ENCODE peak calls at places on chromosomes 1 and 21, in six cellular contexts. C, Q, B, M, K and A are unnamed samples.

GRCh38 chr1:28510350-28511223 is 4.7 kb downstream of the RCC1 start:
- DNase-seq in Q (no peak), B (no peak), M (no peak), K (no peak), C (no peak), A (no peak)

GRCh38 chr1:88998716-88999115 is 6.3 kb upstream of the KYAT3 start:
- DNase-seq in C (peak), M (no peak), K (no peak), B (no peak), Q (peak), A (no peak)

GRCh38 chr21:44347911-44348451 is 5.4 kb upstream of the TRPM2 start:
- DNase-seq in K (no peak), M (no peak), B (no peak), Q (no peak), C (no peak), A (no peak)

GRCh38 chr1:183506561-183506960 is 34.3 kb downstream of the SMG7 start:
- DNase-seq in M (no peak), B (no peak), C (no peak), K (no peak), Q (no peak), A (no peak)

GRCh38 chr1:176174108-176174507 is 33.0 kb downstream of the COP1 start:
- DNase-seq in K (no peak), B (no peak), C (no peak), Q (no peak), M (no peak), A (no peak)

GRCh38 chr21:45309069-45309521 is 21.4 kb upstream of the POFUT2 start:
- DNase-seq in M (no peak), B (no peak), C (peak), Q (peak), K (peak), A (peak)

GRCh38 chr1:205973377-205974232 is 29.6 kb downstream of the RAB7B start:
- DNase-seq in M (no peak), C (no peak), B (no peak), K (peak), Q (no peak), A (no peak)

GRCh38 chr1:226664413-226665101 is 74.5 kb downstream of the ITPKB start:
- DNase-seq in B (no peak), M (peak), C (no peak), Q (no peak), K (peak), A (no peak)

GRCh38 chr1:177979272-177979671 is 9.4 kb upstream of the SEC16B start:
- DNase-seq in C (no peak), B (no peak), Q (no peak), M (no peak), K (no peak), A (no peak)

GRCh38 chr1:228471154-228471761 is 15.9 kb upstream of the RNF187 start:
- DNase-seq in C (no peak), M (no peak), K (no peak), B (no peak), Q (no peak), A (no peak)

GRCh38 chr1:98253145-98253544 is 332.3 kb upstream of the DPYD start:
- DNase-seq in K (no peak), Q (no peak), M (no peak), C (no peak), B (no peak), A (no peak)

GRCh38 chr1:160214481-160215140 is 9.4 kb downstream of the PEA15 start:
- DNase-seq in B (no peak), Q (no peak), M (no peak), K (no peak), C (no peak), A (no peak)

GRCh38 chr1:11391891-11392290 is 87.1 kb upstream of the DISP3 start:
- DNase-seq in K (no peak), M (no peak), Q (no peak), B (no peak), C (no peak), A (no peak)

GRCh38 chr21:28445081-28445830 is 547.4 kb downstream of the LTN1 start:
- DNase-seq in M (no peak), Q (no peak), B (no peak), C (no peak), K (no peak), A (no peak)

GRCh38 chr1:21901473-21901847 is 35.6 kb downstream of the HSPG2 start:
- DNase-seq in C (no peak), Q (no peak), B (no peak), M (no peak), K (no peak), A (no peak)

GRCh38 chr1:21899267-21899810 is 37.8 kb downstream of the HSPG2 start:
- DNase-seq in Q (no peak), M (no peak), K (no peak), C (no peak), B (no peak), A (no peak)

GRCh38 chr1:21900766-21901472 is 36.2 kb downstream of the HSPG2 start:
- DNase-seq in K (no peak), C (no peak), B (no peak), Q (no peak), M (no peak), A (no peak)

GRCh38 chr1:21898326-21899155 is 38.6 kb downstream of the HSPG2 start:
- DNase-seq in C (no peak), M (no peak), Q (no peak), B (no peak), K (no peak), A (no peak)

GRCh38 chr1:21899972-21900371 is 37.1 kb downstream of the HSPG2 start:
- DNase-seq in B (no peak), K (no peak), C (no peak), Q (no peak), M (no peak), A (no peak)
- H3K27ac ChIP-seq in B (no peak), K (peak), C (peak), Q (no peak), M (peak), A (no peak)

DNA sequence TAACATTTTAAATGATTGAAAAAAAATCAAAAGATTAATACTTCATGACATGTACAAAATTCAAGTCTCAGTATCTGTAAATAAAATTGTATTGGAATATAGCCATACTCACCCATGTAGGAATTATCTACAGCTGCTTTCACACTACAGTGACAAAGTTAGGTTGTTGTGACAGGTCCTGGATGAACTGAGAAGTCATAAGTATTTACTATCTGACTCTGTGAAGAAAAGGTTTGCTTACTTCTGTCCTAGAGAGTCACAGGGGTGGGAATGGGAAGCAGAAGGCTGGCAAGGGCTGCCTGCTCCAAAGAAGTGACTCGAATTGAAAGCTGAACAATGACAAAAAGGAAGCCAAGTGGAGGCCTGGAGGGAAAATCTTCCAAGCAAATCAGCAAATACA is 155.2 kb downstream of the SLC30A10 start:
- DNase-seq in K (no peak), M (no peak), C (no peak), Q (no peak), B (no peak), A (no peak)
- TF ChIP-seq POLR2A in K (no peak), M (no peak), C (no peak), Q (no peak), B (no peak), A (no peak)

GRCh38 chr1:26281091-26281958 is 1.4 kb downstream of the SH3BGRL3 start:
- DNase-seq in M (no peak), Q (no peak), C (no peak), K (no peak), B (no peak), A (no peak)

GRCh38 chr1:26278835-26279597 is 870 bp upstream of the SH3BGRL3 start:
- DNase-seq in M (no peak), C (peak), K (no peak), B (no peak), Q (no peak), A (peak)

GRCh38 chr1:26280333-26281042 is 602 bp downstream of the SH3BGRL3 start:
- DNase-seq in C (peak), B (no peak), Q (peak), K (no peak), M (no peak), A (no peak)

GRCh38 chr1:26278303-26278702 is 1.6 kb upstream of the SH3BGRL3 start:
- DNase-seq in M (peak), Q (no peak), K (no peak), B (no peak), C (no peak), A (peak)

DNA sequence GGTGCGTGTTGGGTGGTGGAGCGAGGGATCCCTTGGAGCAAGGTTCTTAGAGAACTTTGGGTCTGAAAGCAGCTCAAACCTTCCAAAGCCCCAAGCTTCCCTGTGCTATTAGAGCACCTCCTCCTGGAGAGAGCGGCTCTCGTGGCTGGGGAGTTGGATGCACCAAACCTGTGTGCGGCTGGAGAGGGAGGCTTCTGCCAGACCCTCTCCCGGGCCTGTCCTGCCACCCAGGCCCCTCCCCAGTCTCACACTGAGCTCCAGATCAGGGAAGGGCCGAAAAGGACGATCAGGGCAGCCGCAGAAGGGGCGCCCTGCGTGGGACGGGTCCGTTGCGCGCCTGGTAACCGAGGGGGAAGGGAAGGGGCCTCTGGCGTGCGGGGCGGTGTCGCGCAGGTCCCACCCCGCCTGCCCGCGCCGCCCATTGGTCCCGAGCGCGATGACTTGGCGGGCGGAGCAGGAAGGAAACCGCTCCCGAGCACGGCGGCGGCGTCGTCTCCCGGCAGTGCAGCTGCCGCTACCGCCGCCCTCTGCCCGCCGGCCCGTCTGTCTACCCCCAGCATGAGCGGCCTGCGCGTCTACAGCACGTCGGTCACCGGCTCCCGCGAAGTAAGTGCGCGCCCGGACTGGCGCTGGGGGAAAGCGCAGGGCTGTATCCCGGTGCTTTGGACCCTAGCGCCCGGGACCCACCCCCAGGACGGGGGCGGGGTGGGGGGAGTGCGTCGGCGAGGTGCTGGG is at the start of gene SH3BGRL3:
- DNase-seq in C (peak), Q (peak), B (no peak), M (peak), K (peak), A (peak)
- TF ChIP-seq EP300 in C (peak), Q (no peak), B (no peak), M (peak), K (no peak), A (no peak)

DNA sequence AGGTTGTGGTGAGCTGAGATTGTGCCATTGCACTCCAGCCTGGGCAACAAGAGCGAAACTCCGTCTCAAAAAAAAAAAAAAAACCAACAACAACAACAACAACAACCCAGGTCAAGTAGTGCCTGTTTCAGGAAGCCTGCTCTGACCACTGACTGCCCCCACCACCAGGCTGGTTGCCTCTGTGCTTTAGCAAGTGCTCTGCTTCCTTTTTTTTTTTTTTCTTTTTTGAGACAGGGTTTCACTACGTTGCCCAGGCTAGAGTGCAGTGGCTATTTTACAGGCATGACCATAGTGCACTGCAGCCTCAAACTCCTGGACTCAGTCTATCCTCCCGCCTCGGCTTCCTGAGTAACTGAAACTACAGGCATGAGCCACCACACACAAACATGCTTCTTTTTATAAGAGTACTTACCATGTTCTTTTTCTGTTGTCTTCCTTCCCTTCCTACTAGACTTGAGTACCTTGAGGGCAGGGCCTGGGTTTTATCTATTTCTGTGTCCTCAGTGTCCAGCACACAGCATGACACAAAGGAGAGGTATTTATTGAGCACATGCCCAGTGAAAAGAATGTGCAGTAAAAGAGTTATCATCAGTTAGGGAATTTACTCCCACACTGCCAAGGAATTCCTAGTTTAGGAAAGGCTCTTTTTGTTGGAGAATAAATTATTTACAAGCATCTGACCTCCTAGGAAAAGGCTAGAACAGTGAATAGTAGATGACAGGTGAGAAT is 9.9 kb upstream of the COA7 start:
- DNase-seq in B (no peak), C (no peak), Q (peak), K (no peak), M (no peak), A (no peak)
- H3K27ac ChIP-seq in B (no peak), C (no peak), Q (peak), K (peak), M (peak), A (no peak)

GRCh38 chr1:58338081-58338480 is 208.4 kb downstream of the OMA1 start:
- DNase-seq in C (no peak), Q (no peak), K (no peak), M (no peak), B (no peak), A (no peak)
- TF ChIP-seq POLR2A in C (no peak), Q (no peak), K (no peak), M (no peak), B (no peak), A (no peak)

GRCh38 chr1:8343464-8344001 is 25.6 kb downstream of the SLC45A1 start:
- DNase-seq in Q (peak), K (peak), M (peak), B (no peak), C (no peak), A (peak)
- TF ChIP-seq EP300 in Q (peak), K (no peak), M (peak), B (no peak), C (no peak), A (no peak)